ENCODE peak calls at places on chromosomes 16 and 17, in nine cellular contexts. One of them, this sample, is unnamed.

GRCh38 chr16:19835989-19836421 is 48.6 kb downstream of the GPRC5B start:
- DNase-seq in GM13976: no peak
- DNase-seq in epithelial cell of proximal tubule: no peak
- DNase-seq in choroid plexus epithelial cell: peak; percentile 62
- DNase-seq in ascending aorta: no peak
- DNase-seq in left colon: no peak
- DNase-seq in mesothelial cell of epicardium: no peak
- DNase-seq in colonic mucosa: no peak
- DNase-seq in NCI-H1436: no peak
- DNase-seq in this sample: no peak

GRCh38 chr16:16828913-16829398 is 450.0 kb downstream of the NPIPA7 start:
- DNase-seq in choroid plexus epithelial cell: no peak
- DNase-seq in ascending aorta: no peak
- DNase-seq in epithelial cell of proximal tubule: no peak
- DNase-seq in colonic mucosa: no peak
- DNase-seq in left colon: no peak
- DNase-seq in mesothelial cell of epicardium: no peak
- DNase-seq in GM13976: no peak
- DNase-seq in NCI-H1436: no peak
- DNase-seq in this sample: no peak

GRCh38 chr17:30970757-30971567 is at the start of gene RNF135:
- DNase-seq in choroid plexus epithelial cell: peak; percentile 84
- DNase-seq in ascending aorta: peak; percentile 37
- DNase-seq in NCI-H1436: no peak
- DNase-seq in colonic mucosa: peak; percentile 90
- DNase-seq in epithelial cell of proximal tubule: no peak
- DNase-seq in left colon: peak; percentile 86
- DNase-seq in GM13976: peak; percentile 86
- DNase-seq in mesothelial cell of epicardium: peak; percentile 61
- DNase-seq in this sample: peak; percentile 76

GRCh38 chr16:85720319-85720637 is 30.6 kb downstream of the C16orf74 start:
- DNase-seq in colonic mucosa: peak; percentile 52
- DNase-seq in epithelial cell of proximal tubule: peak; percentile 47
- DNase-seq in NCI-H1436: no peak
- DNase-seq in choroid plexus epithelial cell: no peak
- DNase-seq in GM13976: no peak
- DNase-seq in ascending aorta: no peak
- DNase-seq in left colon: peak; percentile 27
- DNase-seq in mesothelial cell of epicardium: no peak
- DNase-seq in this sample: no peak

GRCh38 chr17:15742051-15742795 is 10.1 kb downstream of the TBC1D26 start:
- DNase-seq in NCI-H1436: no peak
- DNase-seq in GM13976: peak; percentile 15
- DNase-seq in choroid plexus epithelial cell: no peak
- DNase-seq in epithelial cell of proximal tubule: no peak
- DNase-seq in colonic mucosa: no peak
- DNase-seq in mesothelial cell of epicardium: no peak
- DNase-seq in left colon: no peak
- DNase-seq in ascending aorta: no peak
- DNase-seq in this sample: no peak

GRCh38 chr17:47220531-47220999 is 11.4 kb downstream of the MYL4 start:
- DNase-seq in colonic mucosa: no peak
- DNase-seq in ascending aorta: no peak
- DNase-seq in NCI-H1436: peak; percentile 24
- DNase-seq in mesothelial cell of epicardium: no peak
- DNase-seq in choroid plexus epithelial cell: no peak
- DNase-seq in epithelial cell of proximal tubule: no peak
- DNase-seq in GM13976: no peak
- DNase-seq in left colon: no peak
- DNase-seq in this sample: no peak

GRCh38 chr16:68064791-68065365 is 20.3 kb upstream of the NFATC3 start:
- DNase-seq in GM13976: peak; percentile 69
- DNase-seq in colonic mucosa: peak; percentile 77
- DNase-seq in NCI-H1436: peak; percentile 24
- DNase-seq in ascending aorta: no peak
- DNase-seq in mesothelial cell of epicardium: no peak
- DNase-seq in choroid plexus epithelial cell: peak; percentile 85
- DNase-seq in left colon: peak; percentile 78
- DNase-seq in epithelial cell of proximal tubule: no peak
- DNase-seq in this sample: peak; percentile 68

GRCh38 chr17:74770498-74771318 is 5.4 kb downstream of the NAT9 start:
- DNase-seq in ascending aorta: no peak
- DNase-seq in mesothelial cell of epicardium: no peak
- DNase-seq in epithelial cell of proximal tubule: no peak
- DNase-seq in GM13976: peak; percentile 84
- DNase-seq in left colon: peak; percentile 84
- DNase-seq in choroid plexus epithelial cell: peak; percentile 58
- DNase-seq in NCI-H1436: peak; percentile 47
- DNase-seq in colonic mucosa: peak; percentile 82
- DNase-seq in this sample: peak; percentile 90

This sample was measured in cerebellar cortex.